ENCODE peak calls at places on chromosomes 6 and 20, in eight cellular contexts. B is GM23248; V is K562; K is ovary; G is mammary epithelial cell; T is spleen; H is right cardiac atrium; F is CD8-positive, alpha-beta T cell. O is an unnamed sample.

GRCh38 chr20:11118802-11119380 is 445.1 kb upstream of the JAG1 start:
- DNase-seq in T (no peak), F (no peak), V (no peak), K (no peak), H (no peak), G (peak; percentile 85), B (peak; percentile 15), O (no peak)

GRCh38 chr6:127124196-127124595 is 5.7 kb downstream of the RSPO3 start:
- DNase-seq in B (no peak), H (no peak), T (no peak), F (no peak), G (no peak), K (no peak), V (no peak), O (no peak)

GRCh38 chr20:19096847-19097246 is 115.6 kb upstream of the SLC24A3 start:
- DNase-seq in H (no peak), V (no peak), K (no peak), T (no peak), F (no peak), G (no peak), B (no peak), O (no peak)

GRCh38 chr6:163585932-163586437 is 171.5 kb downstream of the QKI start:
- DNase-seq in G (peak; percentile 53), K (no peak), H (peak; percentile 70), V (peak; percentile 57), F (no peak), T (no peak), B (peak; percentile 90), O (no peak)

GRCh38 chr6:30922447-30922852 is 8.4 kb downstream of the VARS2 start:
- DNase-seq in H (no peak), T (no peak), V (no peak), B (no peak), F (no peak), K (no peak), G (peak; percentile 69), O (no peak)

GRCh38 chr20:32205502-32206382 is 1.8 kb downstream of the PLAGL2 start:
- DNase-seq in B (peak; percentile 62), V (no peak), T (no peak), K (no peak), H (no peak), G (peak; percentile 38), F (no peak), O (peak; percentile 74)

GRCh38 chr6:227074-227782 is 65.1 kb upstream of the DUSP22 start:
- DNase-seq in F (no peak), V (no peak), B (peak; percentile 48), K (no peak), T (no peak), H (no peak), G (no peak), O (no peak)

GRCh38 chr6:130307752-130308361 is 58.0 kb upstream of the TMEM200A start:
- DNase-seq in B (peak; percentile 77), K (no peak), F (no peak), G (peak; percentile 80), V (no peak), T (no peak), H (no peak), O (no peak)

GRCh38 chr6:152270301-152270925 is 366.7 kb downstream of the SYNE1 start:
- DNase-seq in B (peak; percentile 85), F (no peak), H (no peak), V (no peak), K (no peak), T (no peak), G (peak; percentile 75), O (peak; percentile 96)

GRCh38 chr6:53943410-53943809 is 148.6 kb downstream of the LRRC1 start:
- DNase-seq in F (no peak), B (no peak), G (no peak), H (peak; percentile 45), V (no peak), K (peak; percentile 49), T (no peak), O (no peak)

GRCh38 chr6:140817176-140817575 is 1315.5 kb upstream of the GJE1 start:
- DNase-seq in B (no peak), F (no peak), K (no peak), H (no peak), G (no peak), T (no peak), V (no peak), O (no peak)

GRCh38 chr20:57399587-57400261 is 8.5 kb downstream of the RBM38 start:
- DNase-seq in H (no peak), K (no peak), T (peak; percentile 87), F (no peak), V (no peak), G (no peak), B (no peak), O (no peak)

GRCh38 chr6:7085911-7086310 is 21.9 kb upstream of the RREB1 start:
- DNase-seq in V (no peak), F (no peak), H (peak; percentile 52), T (no peak), G (no peak), K (peak; percentile 44), B (peak; percentile 67), O (no peak)

GRCh38 chr6:87078983-87079616 is 15.8 kb downstream of the CGA start:
- DNase-seq in H (peak; percentile 72), T (peak; percentile 73), G (peak; percentile 37), B (peak; percentile 65), F (peak; percentile 25), K (peak; percentile 50), V (peak; percentile 75), O (peak; percentile 70)

GRCh38 chr6:81981812-81982211 is 229.3 kb upstream of the TENT5A start:
- DNase-seq in F (no peak), B (peak; percentile 76), H (no peak), V (no peak), K (no peak), G (peak; percentile 63), T (no peak), O (no peak)

GRCh38 chr20:56151834-56152233 is 96.7 kb upstream of the MC3R start:
- DNase-seq in H (no peak), G (no peak), V (no peak), B (no peak), T (no peak), F (no peak), K (no peak), O (no peak)
- H3K9me3 ChIP-seq in H (no peaks in the 10 kb centered on the region), G (no peaks in the 10 kb centered on the region), V (no peaks in the 10 kb centered on the region), B (no peaks in the 10 kb centered on the region), T (no peaks in the 10 kb centered on the region), F (no peaks in the 10 kb centered on the region), K (no peaks in the 10 kb centered on the region), O (no peaks in the 10 kb centered on the region)

DNA sequence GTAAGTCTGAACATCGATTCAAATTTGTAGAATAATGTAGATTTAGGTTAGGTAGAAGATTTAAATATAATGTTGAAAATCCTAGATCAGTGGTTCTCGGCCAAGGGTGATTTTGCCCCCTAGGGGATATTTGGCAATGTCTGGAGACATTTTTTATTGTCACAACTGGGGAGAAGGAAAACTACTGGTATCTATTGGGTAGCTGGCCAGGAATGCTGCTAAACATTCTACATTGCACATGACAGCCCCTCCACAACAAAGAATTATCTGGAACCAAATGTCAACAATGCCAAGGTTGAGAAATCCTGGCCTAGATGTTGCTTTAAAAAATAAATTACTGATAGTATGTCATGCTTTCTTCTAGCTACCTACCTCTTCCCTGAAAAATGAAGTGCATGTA is 76.1 kb downstream of the HIVEP2 start:
- DNase-seq in V (no peak), G (no peak), H (no peak), T (no peak), K (no peak), B (peak; percentile 0), F (no peak), O (no peak)
- H3K4me1 ChIP-seq in V (no peaks in the 10 kb centered on the region), G (peaks cover 25% of the 10 kb centered on the region), H (peaks cover 5% of the 10 kb centered on the region), T (peaks cover 75% of the 10 kb centered on the region), K (peaks cover 8% of the 10 kb centered on the region), B (peaks cover 57% of the 10 kb centered on the region), F (peaks cover 68% of the 10 kb centered on the region), O (no peaks in the 10 kb centered on the region)

GRCh38 chr6:27239258-27239657 is 8.2 kb upstream of the PRSS16 start:
- DNase-seq in B (no peak), H (no peak), K (no peak), F (no peak), T (no peak), V (no peak), G (no peak), O (no peak)

GRCh38 chr6:27234576-27234975 is 12.9 kb upstream of the PRSS16 start:
- DNase-seq in K (no peak), V (no peak), F (no peak), B (no peak), T (no peak), H (no peak), G (no peak), O (no peak)

GRCh38 chr6:27241443-27241842 is 6.1 kb upstream of the PRSS16 start:
- DNase-seq in G (no peak), B (no peak), T (no peak), F (no peak), K (no peak), V (no peak), H (no peak), O (no peak)

GRCh38 chr6:27237089-27237723 is 10.3 kb upstream of the PRSS16 start:
- DNase-seq in F (no peak), V (peak; percentile 73), K (no peak), B (peak; percentile 62), H (no peak), G (peak; percentile 71), T (no peak), O (peak; percentile 54)

DNA sequence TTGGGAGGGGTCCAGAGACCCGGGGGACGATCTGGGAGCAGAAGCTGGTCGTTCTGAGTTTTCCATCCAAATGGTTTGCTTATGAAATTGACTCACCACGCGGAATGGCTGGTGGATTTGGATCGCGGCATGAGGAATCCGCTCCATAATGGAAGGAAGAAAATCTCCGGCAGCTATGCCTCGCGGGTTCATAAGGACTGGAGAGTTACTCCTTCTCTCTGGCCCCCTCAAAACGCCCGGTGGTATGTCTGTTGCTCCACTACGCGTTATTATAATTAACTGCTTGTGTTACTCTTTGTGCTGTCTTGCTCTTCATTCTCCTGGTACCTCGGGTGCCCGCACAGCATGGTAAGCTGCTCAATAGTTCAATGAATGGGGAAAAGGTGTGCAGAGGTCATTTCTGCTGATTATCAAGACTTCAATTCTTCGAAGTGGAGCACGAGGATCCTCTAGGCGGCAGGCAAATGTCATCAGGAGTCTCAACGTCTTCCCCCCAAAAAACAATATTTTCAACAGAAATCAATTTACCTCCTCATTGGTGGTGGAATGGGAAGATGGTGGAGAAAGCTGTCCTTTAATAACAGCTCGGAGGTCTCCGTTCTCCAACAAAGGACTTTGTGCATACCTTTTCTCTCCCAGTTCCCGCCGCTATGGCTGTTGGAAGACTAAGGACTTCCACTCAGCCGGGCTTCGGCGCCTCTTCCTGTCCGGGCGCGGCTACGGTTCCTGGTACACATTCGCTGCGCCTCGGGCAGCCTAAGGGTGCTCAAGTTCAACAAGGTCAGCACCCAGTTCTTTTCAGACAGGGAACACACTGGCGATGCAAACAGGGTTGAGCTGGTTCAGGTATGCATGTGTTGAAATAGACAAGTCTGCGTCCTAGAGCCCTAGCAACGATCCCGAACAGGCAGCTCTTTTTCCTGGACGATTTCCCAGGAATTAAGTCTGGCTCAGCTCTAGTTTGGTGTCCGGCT is 9.2 kb upstream of the PRSS16 start:
- DNase-seq in G (peak; percentile 36), T (no peak), K (no peak), H (no peak), V (no peak), B (peak; percentile 57), F (no peak), O (no peak)
- H3K9me3 ChIP-seq in G (no peaks in the 10 kb centered on the region), T (peaks cover 19% of the 10 kb centered on the region), K (no peaks in the 10 kb centered on the region), H (no peaks in the 10 kb centered on the region), V (peaks cover 3% of the 10 kb centered on the region), B (no peaks in the 10 kb centered on the region), F (peaks cover 5% of the 10 kb centered on the region), O (no peaks in the 10 kb centered on the region)

DNA sequence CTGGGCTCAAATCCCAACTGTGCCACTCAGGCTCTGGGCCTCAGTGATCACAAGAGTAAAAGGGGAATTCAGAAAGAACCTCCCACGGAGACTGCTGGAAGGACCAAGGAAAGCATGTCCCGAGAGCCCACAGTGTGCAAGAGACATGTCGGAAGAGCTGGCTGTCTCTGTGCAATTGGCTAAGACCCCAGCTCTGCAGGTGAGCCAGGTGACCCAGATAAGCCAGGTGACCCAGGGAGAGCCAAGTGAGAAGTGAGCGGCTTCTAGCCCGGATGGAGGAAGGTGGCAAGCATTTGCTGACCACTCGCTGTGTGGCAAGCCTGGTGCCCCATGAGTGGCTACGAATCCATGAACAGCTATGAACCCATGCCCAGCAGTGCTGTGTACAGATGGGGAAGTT is 59.1 kb downstream of the RIPOR3 start:
- DNase-seq in T (no peak), G (no peak), F (no peak), B (no peak), V (no peak), H (no peak), K (no peak), O (no peak)
- H3K4me1 ChIP-seq in T (peaks cover 19% of the 10 kb centered on the region), G (peaks cover 11% of the 10 kb centered on the region), F (no peaks in the 10 kb centered on the region), B (no peaks in the 10 kb centered on the region), V (peaks cover 42% of the 10 kb centered on the region), H (peaks cover 9% of the 10 kb centered on the region), K (peaks cover 11% of the 10 kb centered on the region), O (peaks cover 12% of the 10 kb centered on the region)

O was measured in HAP-1.